ENCODE peak calls at places on chromosomes 7 and 10, in eight cellular contexts. U is CD8-positive, alpha-beta T cell; I is EL; B is renal cortical epithelial cell; F is H7; L is C1 segment of cervical spinal cord; D is neural crest cell; R is stimulated activated CD8-positive, alpha-beta memory T cell treated with anti-CD3 and anti-CD28 coated beads, Interleukin-15, amount 100 ng/mL, for 48 hours. V is an unnamed sample.

GRCh38 chr7:1857487-1858425 is 187.7 kb downstream of the ELFN1 start:
- DNase-seq in U (no peak), I (no peak), B (no peak), F (no peak), L (no peak), D (no peak), R (no peak), V (no peak)

GRCh38 chr10:109650228-109650627 is 273.1 kb downstream of the XPNPEP1 start:
- DNase-seq in U (no peak), I (no peak), B (no peak), F (no peak), L (no peak), D (no peak), R (no peak), V (no peak)

GRCh38 chr7:85483205-85483604 is 296.3 kb upstream of the SEMA3D start:
- DNase-seq in U (no peak), I (peak), B (peak), F (no peak), L (no peak), D (no peak), R (no peak), V (peak)

GRCh38 chr7:73647725-73648592 is 19.7 kb upstream of the VPS37D start:
- DNase-seq in U (peak), I (no peak), B (no peak), F (peak), L (no peak), D (no peak), R (no peak), V (no peak)

GRCh38 chr7:95509199-95509598 is 23.5 kb downstream of the ASB4 start:
- DNase-seq in U (no peak), I (peak), B (peak), F (peak), L (no peak), D (peak), R (no peak), V (peak)

GRCh38 chr10:46035923-46036849 is 5.8 kb upstream of the NCOA4 start:
- DNase-seq in U (no peak), I (no peak), B (peak), F (peak), L (no peak), D (no peak), R (no peak), V (peak)

GRCh38 chr10:2619472-2619871 is 447.9 kb upstream of the PFKP start:
- DNase-seq in U (no peak), I (no peak), B (no peak), F (peak), L (no peak), D (peak), R (no peak), V (no peak)

GRCh38 chr7:18212788-18213187 is 185.1 kb upstream of the PRPS1L1 start:
- DNase-seq in U (no peak), I (peak), B (no peak), F (no peak), L (no peak), D (no peak), R (no peak), V (peak)

GRCh38 chr7:143379607-143380263 is 1.4 kb upstream of the ZYX start:
- DNase-seq in U (no peak), I (no peak), B (no peak), F (no peak), L (no peak), D (no peak), R (no peak), V (no peak)

GRCh38 chr7:100516135-100516812 is 22.7 kb upstream of the AGFG2 start:
- DNase-seq in U (peak), I (peak), B (peak), F (no peak), L (no peak), D (no peak), R (peak), V (peak)

GRCh38 chr10:97974526-97975525 is 55.6 kb downstream of the CRTAC1 start:
- DNase-seq in U (no peak), I (no peak), B (no peak), F (peak), L (no peak), D (peak), R (no peak), V (no peak)

GRCh38 chr10:8392216-8392615 is 337.7 kb downstream of the GATA3 start:
- DNase-seq in U (no peak), I (peak), B (peak), F (no peak), L (no peak), D (no peak), R (no peak), V (no peak)

V was measured in fibroblast of villous mesenchyme.